ENCODE peak calls at places on chromosomes 6 and 20, in seven cellular contexts. M, Y, I, B, A, C and Z are unnamed samples.

GRCh38 chr20:19693508-19693907 is 64.5 kb upstream of the RIN2 start:
- DNase-seq in M (no peak), Y (no peak), I (no peak), B (no peak), A (no peak), C (no peak), Z (no peak)

GRCh38 chr6:85679445-85680123 is 36.9 kb upstream of the SYNCRIP start:
- DNase-seq in M (no peak), Y (peak; percentile 15), I (peak; percentile 28), B (no peak), A (no peak), C (no peak), Z (no peak)

GRCh38 chr6:113596907-113597583 is 260.1 kb upstream of the MARCKS start:
- DNase-seq in M (no peak), Y (no peak), I (peak; percentile 11), B (no peak), A (no peak), C (no peak), Z (no peak)

GRCh38 chr6:80637312-80637711 is 530.8 kb downstream of the BCKDHB start:
- DNase-seq in M (peak; percentile 24), Y (no peak), I (no peak), B (no peak), A (no peak), C (no peak), Z (no peak)

GRCh38 chr6:127302728-127303675 is 36.3 kb downstream of the RNF146 start:
- DNase-seq in M (peak; percentile 51), Y (peak; percentile 69), I (peak; percentile 73), B (peak; percentile 48), A (no peak), C (no peak), Z (peak; percentile 79)

GRCh38 chr6:116090251-116090650 is 10.4 kb upstream of the NT5DC1 start:
- DNase-seq in M (no peak), Y (peak; percentile 10), I (no peak), B (no peak), A (no peak), C (no peak), Z (no peak)

GRCh38 chr20:32589256-32589655 is 4.1 kb upstream of the NOL4L start:
- DNase-seq in M (peak; percentile 67), Y (no peak), I (no peak), B (no peak), A (no peak), C (no peak), Z (no peak)

GRCh38 chr20:2736441-2736840 is 43.9 kb downstream of the EBF4 start:
- DNase-seq in M (no peak), Y (no peak), I (no peak), B (no peak), A (no peak), C (no peak), Z (no peak)

GRCh38 chr6:167683028-167683862 is 143.5 kb upstream of the AFDN start:
- DNase-seq in M (peak; percentile 9), Y (no peak), I (no peak), B (no peak), A (peak; percentile 86), C (peak; percentile 50), Z (no peak)

GRCh38 chr6:14466278-14466677 is 348.7 kb downstream of the CD83 start:
- DNase-seq in M (no peak), Y (no peak), I (no peak), B (no peak), A (no peak), C (no peak), Z (no peak)

GRCh38 chr6:14462135-14462905 is 344.7 kb downstream of the CD83 start:
- DNase-seq in M (no peak), Y (no peak), I (no peak), B (no peak), A (no peak), C (no peak), Z (no peak)

GRCh38 chr6:14464716-14465115 is 347.1 kb downstream of the CD83 start:
- DNase-seq in M (no peak), Y (no peak), I (no peak), B (no peak), A (no peak), C (no peak), Z (no peak)

GRCh38 chr6:14463110-14463509 is 345.5 kb downstream of the CD83 start:
- DNase-seq in M (no peak), Y (no peak), I (no peak), B (no peak), A (no peak), C (no peak), Z (no peak)

GRCh38 chr6:14464049-14464448 is 346.5 kb downstream of the CD83 start:
- DNase-seq in M (peak; percentile 20), Y (no peak), I (no peak), B (no peak), A (no peak), C (no peak), Z (peak; percentile 34)
- TF ChIP-seq CTCF in M (peak; percentile 5), Y (no peak), I (no peak), B (no peak), A (no peak), C (no peak), Z (no peak)

GRCh38 chr20:34709836-34710567 is 5.9 kb downstream of the TP53INP2 start:
- DNase-seq in M (peak; percentile 67), Y (peak; percentile 76), I (no peak), B (peak; percentile 26), A (no peak), C (peak; percentile 36), Z (peak; percentile 70)
- TF ChIP-seq CTCF in M (peak; percentile 24), Y (no peak), I (peak; percentile 63), B (no peak), A (peak; percentile 34), C (peak; percentile 56), Z (peak; percentile 56)

DNA sequence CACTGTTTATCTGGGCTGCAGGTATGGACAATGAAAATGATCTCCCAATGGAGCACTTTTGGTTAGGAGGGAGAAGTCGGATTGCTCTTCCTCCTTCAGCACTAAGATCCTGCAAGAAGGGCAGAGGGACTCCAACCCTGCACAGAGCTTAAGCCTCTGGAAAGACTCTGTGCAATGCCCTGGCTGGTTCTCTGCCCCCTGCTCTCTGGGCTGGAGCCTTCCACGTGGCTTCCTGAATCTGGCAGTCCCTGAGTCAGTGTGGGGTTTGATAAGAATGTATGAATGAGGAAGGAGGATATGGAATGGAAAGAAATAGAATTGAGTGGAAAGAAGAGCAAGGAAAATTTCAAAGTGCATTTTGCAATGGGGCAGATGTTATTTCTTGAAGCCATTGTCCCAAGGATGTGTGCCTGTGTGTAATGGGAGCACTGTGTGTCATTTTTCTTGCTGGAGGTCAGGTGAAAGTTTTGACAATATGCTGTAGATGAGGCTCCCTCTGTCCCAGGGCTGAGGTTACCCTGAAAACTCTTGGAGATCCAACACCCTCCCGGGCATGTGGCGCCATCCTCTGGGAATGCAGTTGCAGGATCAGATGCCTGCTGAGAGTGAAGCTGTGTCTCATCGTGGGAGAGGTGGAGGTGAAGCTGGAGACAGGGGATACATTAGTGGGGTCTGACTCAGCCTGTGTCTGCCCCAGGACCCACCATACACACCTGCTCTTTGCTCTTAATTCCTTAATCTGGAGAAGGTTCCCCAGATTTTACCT is 16.3 kb upstream of the CST9L start:
- DNase-seq in M (no peak), Y (no peak), I (no peak), B (no peak), A (no peak), C (no peak), Z (no peak)
- TF ChIP-seq CTCF in M (no peak), Y (no peak), I (no peak), B (no peak), A (no peak), C (no peak), Z (no peak)

DNA sequence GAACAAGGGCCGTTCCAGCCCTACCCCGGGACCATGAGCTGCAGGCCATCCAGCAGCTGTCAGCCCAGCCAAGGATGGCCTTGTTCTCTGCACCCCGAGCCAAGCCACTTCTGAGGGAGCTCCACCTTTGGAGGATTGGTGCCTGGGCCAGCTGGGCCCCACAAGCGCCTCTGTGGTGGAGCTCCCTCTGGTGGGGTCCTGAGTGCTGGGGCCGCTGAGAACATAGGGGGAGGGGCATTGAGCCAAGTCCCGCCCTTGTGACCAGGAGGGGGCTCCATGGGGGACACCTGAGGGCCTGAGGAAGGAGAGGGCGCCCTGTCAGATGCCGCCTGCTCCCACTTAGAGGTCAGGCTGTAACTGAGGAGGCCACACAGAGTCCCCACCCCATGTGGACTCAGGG is 43.2 kb downstream of the YTHDF1 start:
- DNase-seq in M (no peak), Y (peak; percentile 58), I (peak; percentile 35), B (no peak), A (no peak), C (no peak), Z (no peak)
- TF ChIP-seq CTCF in M (no peak), Y (peak; percentile 32), I (peak; percentile 56), B (no peak), A (peak; percentile 52), C (no peak), Z (peak; percentile 44)